ENCODE peak calls at places on chromosome 18, in four cellular contexts. One of them, this sample, is unnamed.

GRCh38 chr18:63882333-63883141 is 5.0 kb upstream of the SERPINB2 start:
- DNase-seq in bronchial epithelial cell: peak
- DNase-seq in NB4: no peak
- DNase-seq in PC-3: peak
- DNase-seq in this sample: peak

GRCh38 chr18:80249217-80250093 is 2.1 kb upstream of the PARD6G start:
- DNase-seq in PC-3: peak
- DNase-seq in bronchial epithelial cell: peak
- DNase-seq in NB4: peak
- DNase-seq in this sample: peak

GRCh38 chr18:74899554-74899953 is 301.9 kb downstream of the ZNF407 start:
- DNase-seq in PC-3: no peak
- DNase-seq in bronchial epithelial cell: no peak
- DNase-seq in NB4: no peak
- DNase-seq in this sample: peak

GRCh38 chr18:21191596-21192307 is 50.3 kb upstream of the GREB1L start:
- DNase-seq in NB4: peak
- DNase-seq in bronchial epithelial cell: peak
- DNase-seq in PC-3: peak
- DNase-seq in this sample: peak

GRCh38 chr18:36724169-36724568 is 104.6 kb downstream of the TPGS2 start:
- DNase-seq in NB4: no peak
- DNase-seq in PC-3: no peak
- DNase-seq in bronchial epithelial cell: no peak
- DNase-seq in this sample: no peak

GRCh38 chr18:67652296-67652695 is 135.8 kb upstream of the DSEL start:
- DNase-seq in PC-3: no peak
- DNase-seq in NB4: no peak
- DNase-seq in bronchial epithelial cell: no peak
- DNase-seq in this sample: no peak

GRCh38 chr18:79241755-79242154 is 154.0 kb upstream of the NFATC1 start:
- DNase-seq in bronchial epithelial cell: no peak
- DNase-seq in NB4: no peak
- DNase-seq in PC-3: no peak
- DNase-seq in this sample: no peak

GRCh38 chr18:48766487-48766886 is 184.3 kb downstream of the SMAD7 start:
- DNase-seq in bronchial epithelial cell: no peak
- DNase-seq in PC-3: no peak
- DNase-seq in NB4: no peak
- DNase-seq in this sample: peak

GRCh38 chr18:4454548-4455112 is 477 bp downstream of the DLGAP1 start:
- DNase-seq in PC-3: no peak
- DNase-seq in NB4: no peak
- DNase-seq in bronchial epithelial cell: no peak
- DNase-seq in this sample: no peak

GRCh38 chr18:3584897-3585460 is 135.0 kb downstream of the TGIF1 start:
- DNase-seq in NB4: peak
- DNase-seq in PC-3: peak
- DNase-seq in bronchial epithelial cell: peak
- DNase-seq in this sample: peak

GRCh38 chr18:35688757-35689156 is 107.2 kb downstream of the GALNT1 start:
- DNase-seq in bronchial epithelial cell: peak
- DNase-seq in NB4: no peak
- DNase-seq in PC-3: no peak
- DNase-seq in this sample: peak

GRCh38 chr18:12851709-12852108 is 32.3 kb downstream of the PTPN2 start:
- DNase-seq in PC-3: no peak
- DNase-seq in NB4: no peak
- DNase-seq in bronchial epithelial cell: peak
- DNase-seq in this sample: no peak

GRCh38 chr18:21897811-21898210 is 157.2 kb downstream of the MIB1 start:
- DNase-seq in NB4: peak
- DNase-seq in PC-3: peak
- DNase-seq in bronchial epithelial cell: peak
- DNase-seq in this sample: peak

GRCh38 chr18:59419386-59419785 is 60.3 kb upstream of the LMAN1 start:
- DNase-seq in bronchial epithelial cell: no peak
- DNase-seq in NB4: no peak
- DNase-seq in PC-3: no peak
- DNase-seq in this sample: no peak

GRCh38 chr18:3819933-3820332 is 370.0 kb downstream of the TGIF1 start:
- DNase-seq in PC-3: no peak
- DNase-seq in bronchial epithelial cell: no peak
- DNase-seq in NB4: no peak
- DNase-seq in this sample: no peak

GRCh38 chr18:46676162-46676830 is 19.3 kb upstream of the LOXHD1 start:
- DNase-seq in bronchial epithelial cell: no peak
- DNase-seq in PC-3: peak
- DNase-seq in NB4: peak
- DNase-seq in this sample: peak

GRCh38 chr18:79769698-79770500 is 27.8 kb upstream of the KCNG2 start:
- DNase-seq in NB4: no peak
- DNase-seq in PC-3: no peak
- DNase-seq in bronchial epithelial cell: no peak
- DNase-seq in this sample: no peak

GRCh38 chr18:2002604-2003003 is 568.7 kb downstream of the METTL4 start:
- DNase-seq in NB4: peak
- DNase-seq in bronchial epithelial cell: no peak
- DNase-seq in PC-3: no peak
- DNase-seq in this sample: no peak

GRCh38 chr18:3998698-3999333 is 456.3 kb downstream of the DLGAP1 start:
- DNase-seq in NB4: peak
- DNase-seq in PC-3: peak
- DNase-seq in bronchial epithelial cell: peak
- DNase-seq in this sample: peak

GRCh38 chr18:63951302-63951705 is 2.2 kb downstream of the HMSD start:
- DNase-seq in PC-3: peak
- DNase-seq in bronchial epithelial cell: peak
- DNase-seq in NB4: peak
- DNase-seq in this sample: peak

GRCh38 chr18:43587538-43588153 is 310.4 kb upstream of the SYT4 start:
- DNase-seq in NB4: peak
- DNase-seq in bronchial epithelial cell: peak
- DNase-seq in PC-3: peak
- DNase-seq in this sample: peak

GRCh38 chr18:73793386-73793785 is 354.2 kb downstream of the FBXO15 start:
- DNase-seq in bronchial epithelial cell: peak
- DNase-seq in NB4: no peak
- DNase-seq in PC-3: peak
- DNase-seq in this sample: peak

GRCh38 chr18:58544616-58545337 is 84.1 kb downstream of the ALPK2 start:
- DNase-seq in bronchial epithelial cell: no peak
- DNase-seq in NB4: no peak
- DNase-seq in PC-3: no peak
- DNase-seq in this sample: peak

GRCh38 chr18:78192044-78192443 is 787.6 kb upstream of the SALL3 start:
- DNase-seq in NB4: no peak
- DNase-seq in PC-3: no peak
- DNase-seq in bronchial epithelial cell: peak
- DNase-seq in this sample: peak

GRCh38 chr18:9648431-9649163 is 34.2 kb upstream of the PPP4R1 start:
- DNase-seq in PC-3: peak
- DNase-seq in bronchial epithelial cell: peak
- DNase-seq in NB4: no peak
- DNase-seq in this sample: peak

GRCh38 chr18:46167971-46168370 is 63.8 kb downstream of the HAUS1 start:
- DNase-seq in bronchial epithelial cell: no peak
- DNase-seq in NB4: peak
- DNase-seq in PC-3: no peak
- DNase-seq in this sample: no peak

GRCh38 chr18:51235011-51235789 is 37.7 kb upstream of the MEX3C start:
- DNase-seq in NB4: peak
- DNase-seq in PC-3: peak
- DNase-seq in bronchial epithelial cell: peak
- DNase-seq in this sample: peak

GRCh38 chr18:40407913-40408312 is 1547.1 kb upstream of the PIK3C3 start:
- DNase-seq in bronchial epithelial cell: no peak
- DNase-seq in NB4: no peak
- DNase-seq in PC-3: no peak
- DNase-seq in this sample: no peak

GRCh38 chr18:35343936-35344735 is at the start of gene ZNF24:
- DNase-seq in bronchial epithelial cell: peak
- DNase-seq in PC-3: peak
- DNase-seq in NB4: peak
- DNase-seq in this sample: peak

GRCh38 chr18:59748628-59749360 is 51.6 kb upstream of the CCBE1 start:
- DNase-seq in NB4: no peak
- DNase-seq in bronchial epithelial cell: peak
- DNase-seq in PC-3: peak
- DNase-seq in this sample: peak

GRCh38 chr18:51666717-51667320 is 469.3 kb upstream of the MEX3C start:
- DNase-seq in NB4: no peak
- DNase-seq in PC-3: peak
- DNase-seq in bronchial epithelial cell: peak
- DNase-seq in this sample: peak

GRCh38 chr18:30556112-30556511 is 486.4 kb downstream of the DSC3 start:
- DNase-seq in bronchial epithelial cell: no peak
- DNase-seq in PC-3: no peak
- DNase-seq in NB4: no peak
- DNase-seq in this sample: no peak

GRCh38 chr18:74498712-74499629 is 2.8 kb downstream of the CNDP2 start:
- DNase-seq in PC-3: no peak
- DNase-seq in bronchial epithelial cell: peak
- DNase-seq in NB4: peak
- DNase-seq in this sample: peak

GRCh38 chr18:35289293-35290069 is 548 bp downstream of the ZSCAN30 start:
- DNase-seq in PC-3: no peak
- DNase-seq in bronchial epithelial cell: peak
- DNase-seq in NB4: peak
- DNase-seq in this sample: no peak

GRCh38 chr18:36934884-36935283 is 106.0 kb downstream of the KIAA1328 start:
- DNase-seq in NB4: no peak
- DNase-seq in bronchial epithelial cell: peak
- DNase-seq in PC-3: peak
- DNase-seq in this sample: peak

GRCh38 chr18:62744076-62744705 is 28.9 kb downstream of the PHLPP1 start:
- DNase-seq in PC-3: peak
- DNase-seq in NB4: no peak
- DNase-seq in bronchial epithelial cell: no peak
- DNase-seq in this sample: no peak

GRCh38 chr18:79260510-79260909 is 135.2 kb upstream of the NFATC1 start:
- DNase-seq in PC-3: no peak
- DNase-seq in NB4: peak
- DNase-seq in bronchial epithelial cell: no peak
- DNase-seq in this sample: no peak

GRCh38 chr18:830315-830901 is 18.4 kb upstream of the YES1 start:
- DNase-seq in NB4: peak
- DNase-seq in bronchial epithelial cell: peak
- DNase-seq in PC-3: no peak
- DNase-seq in this sample: peak

GRCh38 chr18:68494802-68495560 is 219.9 kb downstream of the TMX3 start:
- DNase-seq in NB4: no peak
- DNase-seq in PC-3: peak
- DNase-seq in bronchial epithelial cell: peak
- DNase-seq in this sample: peak

GRCh38 chr18:28584726-28585125 is 407.8 kb upstream of the CDH2 start:
- DNase-seq in NB4: no peak
- DNase-seq in PC-3: peak
- DNase-seq in bronchial epithelial cell: peak
- DNase-seq in this sample: peak
- TF ChIP-seq CTCF in NB4: no peak
- TF ChIP-seq CTCF in PC-3: no peak
- TF ChIP-seq CTCF in bronchial epithelial cell: no peak
- TF ChIP-seq CTCF in this sample: no peak

GRCh38 chr18:23357992-23358594 is 95.0 kb upstream of the RIOK3 start:
- DNase-seq in NB4: no peak
- DNase-seq in PC-3: no peak
- DNase-seq in bronchial epithelial cell: no peak
- DNase-seq in this sample: no peak
- H3K4me3 ChIP-seq in NB4: peak
- H3K4me3 ChIP-seq in PC-3: no peak
- H3K4me3 ChIP-seq in bronchial epithelial cell: no peak
- H3K4me3 ChIP-seq in this sample: no peak

GRCh38 chr18:56083097-56083865 is 495.3 kb upstream of the TCF4 start:
- DNase-seq in PC-3: no peak
- DNase-seq in bronchial epithelial cell: no peak
- DNase-seq in NB4: no peak
- DNase-seq in this sample: peak
- TF ChIP-seq CTCF in PC-3: peak
- TF ChIP-seq CTCF in bronchial epithelial cell: no peak
- TF ChIP-seq CTCF in NB4: no peak
- TF ChIP-seq CTCF in this sample: no peak

GRCh38 chr18:57430166-57430958 is 4.8 kb upstream of the ONECUT2 start:
- DNase-seq in bronchial epithelial cell: no peak
- DNase-seq in PC-3: no peak
- DNase-seq in NB4: no peak
- DNase-seq in this sample: no peak
- H3K4me3 ChIP-seq in bronchial epithelial cell: no peak
- H3K4me3 ChIP-seq in PC-3: no peak
- H3K4me3 ChIP-seq in NB4: no peak
- H3K4me3 ChIP-seq in this sample: no peak

DNA sequence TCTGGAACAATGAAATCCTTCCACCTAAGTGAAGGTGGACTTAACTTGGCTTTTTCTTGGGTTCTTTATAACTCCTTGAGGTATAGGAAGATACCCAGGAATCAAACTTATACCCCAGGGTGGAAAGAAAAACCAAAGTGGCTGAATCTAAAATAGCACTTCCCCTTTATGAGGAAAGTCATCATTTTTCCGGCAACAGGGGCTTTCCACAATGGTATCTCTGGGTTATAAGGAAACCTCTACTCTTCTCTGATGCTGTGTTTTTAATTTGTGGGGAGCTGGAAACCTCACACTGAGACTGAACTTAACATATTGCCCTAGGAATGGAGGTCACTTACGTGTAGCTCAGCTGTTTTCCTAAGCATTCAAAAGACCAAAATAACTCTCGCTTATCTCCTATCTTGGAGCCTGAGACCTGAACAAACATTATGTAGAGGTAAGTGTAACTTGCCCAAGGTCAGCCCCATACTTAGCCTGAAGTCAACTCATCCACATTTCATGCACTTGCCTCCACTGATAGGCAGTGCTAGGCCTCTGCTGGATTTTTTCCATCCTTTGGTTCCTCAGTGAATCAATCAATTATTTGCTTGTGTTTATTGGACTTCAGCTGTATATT is 117.9 kb downstream of the SETBP1 start:
- DNase-seq in PC-3: no peak
- DNase-seq in NB4: no peak
- DNase-seq in bronchial epithelial cell: no peak
- DNase-seq in this sample: no peak
- TF ChIP-seq CTCF in PC-3: no peak
- TF ChIP-seq CTCF in NB4: no peak
- TF ChIP-seq CTCF in bronchial epithelial cell: no peak
- TF ChIP-seq CTCF in this sample: no peak

GRCh38 chr18:6414723-6415362 is at the start of gene L3MBTL4:
- DNase-seq in bronchial epithelial cell: no peak
- DNase-seq in PC-3: peak
- DNase-seq in NB4: no peak
- DNase-seq in this sample: no peak
- H3K4me3 ChIP-seq in bronchial epithelial cell: peak
- H3K4me3 ChIP-seq in PC-3: peak
- H3K4me3 ChIP-seq in NB4: no peak
- H3K4me3 ChIP-seq in this sample: peak